ENCODE peak calls at places on chromosome 10, in ten cellular contexts. O, X, A, U, I, E, V, F, K and L are unnamed samples.

GRCh38 chr10:101444499-101444898 is 90.5 kb downstream of the BTRC start:
- DNase-seq in V (no peak), U (no peak), O (no peak), A (no peak), K (no peak), F (no peak), I (no peak), E (no peak), X (peak; percentile 26), L (no peak)

GRCh38 chr10:50653142-50653541 is 29.4 kb upstream of the SGMS1 start:
- DNase-seq in V (no peak), E (peak; percentile 38), X (no peak), F (no peak), I (no peak), K (no peak), A (no peak), O (peak; percentile 43), U (no peak), L (no peak)

GRCh38 chr10:119233821-119234220 is 26.4 kb downstream of the GRK5 start:
- DNase-seq in X (no peak), A (peak; percentile 58), V (no peak), I (no peak), U (no peak), K (no peak), F (no peak), E (no peak), O (no peak), L (no peak)

GRCh38 chr10:10209152-10209551 is 808.5 kb upstream of the CELF2 start:
- DNase-seq in X (no peak), K (no peak), E (peak; percentile 75), A (no peak), O (no peak), V (no peak), I (no peak), F (no peak), U (no peak), L (no peak)

GRCh38 chr10:63467833-63468232 is 2.1 kb upstream of the JMJD1C start:
- DNase-seq in X (no peak), U (no peak), V (no peak), F (no peak), O (no peak), I (no peak), E (peak; percentile 56), A (no peak), K (no peak), L (peak; percentile 10)

GRCh38 chr10:79156334-79157274 is 87.8 kb downstream of the ZMIZ1 start:
- DNase-seq in U (no peak), V (no peak), X (no peak), A (no peak), O (no peak), E (no peak), F (no peak), K (no peak), I (no peak), L (no peak)

GRCh38 chr10:955127-955819 is 23.8 kb upstream of the LARP4B start:
- DNase-seq in U (no peak), V (no peak), X (peak; percentile 15), E (no peak), I (no peak), F (no peak), K (no peak), A (no peak), O (no peak), L (no peak)

GRCh38 chr10:110881905-110882304 is 10.2 kb downstream of the PDCD4 start:
- DNase-seq in K (no peak), X (no peak), F (no peak), A (no peak), U (no peak), I (no peak), O (no peak), E (no peak), V (no peak), L (no peak)

GRCh38 chr10:48511066-48511854 is 93.6 kb downstream of the ARHGAP22 start:
- DNase-seq in F (no peak), I (no peak), O (no peak), U (no peak), X (no peak), A (no peak), E (no peak), K (no peak), V (no peak), L (no peak)

GRCh38 chr10:106672517-106673175 is 491.9 kb downstream of the SORCS1 start:
- DNase-seq in V (no peak), I (no peak), U (no peak), E (no peak), F (no peak), A (no peak), K (no peak), X (no peak), O (no peak), L (no peak)

GRCh38 chr10:47176903-47177860 is 122.8 kb upstream of the GDF10 start:
- DNase-seq in O (no peak), V (no peak), I (no peak), A (no peak), K (no peak), E (peak; percentile 22), X (peak; percentile 54), F (no peak), U (no peak), L (no peak)

GRCh38 chr10:17115683-17116082 is 13.9 kb downstream of the CUBN start:
- DNase-seq in V (no peak), U (no peak), K (no peak), I (no peak), X (no peak), E (peak; percentile 51), A (peak; percentile 34), F (no peak), O (no peak), L (peak; percentile 40)

GRCh38 chr10:75788394-75789205 is 357.2 kb downstream of the LRMDA start:
- DNase-seq in U (no peak), O (no peak), F (no peak), X (no peak), K (no peak), E (peak; percentile 85), A (peak; percentile 16), I (no peak), V (no peak), L (no peak)

GRCh38 chr10:17764142-17764541 is 12.1 kb downstream of the TMEM236 start:
- DNase-seq in K (no peak), A (no peak), U (no peak), I (no peak), O (no peak), F (no peak), V (no peak), E (no peak), X (no peak), L (no peak)

GRCh38 chr10:24196426-24197039 is 12.4 kb upstream of the KIAA1217 start:
- DNase-seq in X (peak; percentile 52), A (peak; percentile 51), V (peak; percentile 74), E (peak; percentile 67), F (peak; percentile 53), I (peak; percentile 75), K (peak; percentile 85), O (peak; percentile 64), U (peak; percentile 22), L (peak; percentile 80)

GRCh38 chr10:4653160-4653559 is 172.8 kb upstream of the AKR1E2 start:
- DNase-seq in O (no peak), F (no peak), K (no peak), U (no peak), E (no peak), I (no peak), X (no peak), A (no peak), V (no peak), L (no peak)

GRCh38 chr10:131578472-131578970 is 267.0 kb upstream of the TCERG1L start:
- DNase-seq in X (no peak), O (no peak), E (no peak), A (no peak), V (no peak), I (no peak), K (no peak), F (no peak), U (no peak), L (no peak)